ENCODE peak calls at places on chromosomes 13 and 19, in four cellular contexts. Y, Q, W and I are unnamed samples.

GRCh38 chr13:23673867-23674605 is 103.8 kb downstream of the TNFRSF19 start:
- DNase-seq in Y (no peak), Q (no peak), W (no peak), I (no peak)

GRCh38 chr19:2449019-2449418 is 7.7 kb downstream of the LMNB2 start:
- DNase-seq in Q (no peak), Y (no peak), W (peak), I (no peak)

GRCh38 chr13:57858376-57858775 is 226.8 kb downstream of the PCDH17 start:
- DNase-seq in W (no peak), Q (no peak), Y (no peak), I (no peak)

GRCh38 chr19:46009530-46010510 is 13.0 kb downstream of the PGLYRP1 start:
- DNase-seq in W (peak), Y (peak), Q (peak), I (peak)

GRCh38 chr13:111338841-111339240 is 18.4 kb downstream of the TEX29 start:
- DNase-seq in Y (no peak), Q (no peak), W (no peak), I (no peak)

GRCh38 chr19:49427855-49428546 is 2.8 kb downstream of the GFY start:
- DNase-seq in Y (no peak), W (peak), Q (no peak), I (no peak)

GRCh38 chr13:90746230-90746629 is 601.3 kb upstream of the MIR17HG start:
- DNase-seq in W (no peak), Q (no peak), Y (no peak), I (no peak)

GRCh38 chr13:50611117-50611781 is 232.2 kb downstream of the DLEU7 start:
- DNase-seq in W (no peak), Q (peak), Y (no peak), I (no peak)

GRCh38 chr13:102905905-102906304 is 60.1 kb downstream of the ERCC5 start:
- DNase-seq in Q (no peak), W (no peak), Y (no peak), I (no peak)

GRCh38 chr13:47039106-47039505 is 142.3 kb upstream of the HTR2A start:
- DNase-seq in Y (no peak), Q (no peak), W (peak), I (no peak)

GRCh38 chr13:112063807-112064206 is 3.1 kb upstream of the SOX1 start:
- DNase-seq in W (no peak), Q (no peak), Y (no peak), I (no peak)

GRCh38 chr19:35090160-35090794 is 25.3 kb upstream of the FXYD3 start:
- DNase-seq in Q (no peak), W (peak), Y (no peak), I (no peak)

GRCh38 chr19:12647490-12648071 is 19.0 kb downstream of the MAN2B1 start:
- DNase-seq in Q (no peak), Y (peak), W (peak), I (no peak)

GRCh38 chr13:98284677-98285076 is 107.6 kb upstream of the RNF113B start:
- DNase-seq in W (no peak), Y (no peak), Q (no peak), I (no peak)

GRCh38 chr19:8600816-8601215 is 9.7 kb downstream of the ADAMTS10 start:
- DNase-seq in W (no peak), Y (no peak), Q (no peak), I (no peak)

GRCh38 chr19:30857966-30858490 is 485.8 kb downstream of the ZNF536 start:
- DNase-seq in Y (no peak), Q (no peak), W (no peak), I (no peak)

GRCh38 chr13:75803175-75803611 is 167.1 kb downstream of the LMO7 start:
- DNase-seq in Q (no peak), W (no peak), Y (no peak), I (no peak)

GRCh38 chr19:10760268-10760944 is 42.5 kb downstream of the DNM2 start:
- DNase-seq in Q (no peak), Y (no peak), W (peak), I (no peak)

GRCh38 chr19:10226376-10227214 is 4.5 kb downstream of the S1PR2 start:
- DNase-seq in W (peak), Y (peak), Q (no peak), I (no peak)

GRCh38 chr19:48480151-48480475 is 10.9 kb downstream of the CYTH2 start:
- DNase-seq in W (peak), Y (peak), Q (no peak), I (no peak)

GRCh38 chr19:3556978-3557460 is 367 bp downstream of the MFSD12 start:
- DNase-seq in W (peak), Y (no peak), Q (no peak), I (no peak)

GRCh38 chr13:48818495-48818961 is 157.2 kb upstream of the FNDC3A start:
- DNase-seq in W (peak), Y (no peak), Q (no peak), I (no peak)

GRCh38 chr19:48332662-48333466 is 7.5 kb downstream of the EMP3 start:
- DNase-seq in Y (peak), W (peak), Q (peak), I (peak)

GRCh38 chr19:47848871-47849473 is 10.1 kb upstream of the TPRX2 start:
- DNase-seq in Q (no peak), Y (no peak), W (peak), I (no peak)

GRCh38 chr13:59038824-59039223 is 1124.9 kb downstream of the DIAPH3 start:
- DNase-seq in W (no peak), Y (no peak), Q (no peak), I (no peak)

GRCh38 chr13:43364210-43365041 is 341.0 kb downstream of the DNAJC15 start:
- DNase-seq in Q (no peak), W (peak), Y (peak), I (no peak)

GRCh38 chr13:111215081-111216047 is 100.3 kb downstream of the ARHGEF7 start:
- DNase-seq in W (no peak), Q (no peak), Y (no peak), I (no peak)

GRCh38 chr13:45859682-45860081 is 8.1 kb upstream of the SIAH3 start:
- DNase-seq in Q (no peak), W (no peak), Y (no peak), I (no peak)

GRCh38 chr19:46624958-46625661 is at the start of gene PTGIR:
- DNase-seq in Y (no peak), Q (no peak), W (peak), I (peak)

GRCh38 chr13:76473552-76474134 is 412.6 kb downstream of the KCTD12 start:
- DNase-seq in W (peak), Q (peak), Y (peak), I (no peak)

GRCh38 chr19:33248954-33249613 is 23.4 kb upstream of the SLC7A10 start:
- DNase-seq in Q (no peak), Y (no peak), W (no peak), I (no peak)

GRCh38 chr19:4713384-4713951 is 10.2 kb downstream of the DPP9 start:
- DNase-seq in W (peak), Q (no peak), Y (no peak), I (peak)

GRCh38 chr19:34232566-34233481 is 21.5 kb upstream of the GARRE1 start:
- DNase-seq in Y (peak), W (peak), Q (no peak), I (peak)

GRCh38 chr19:55437410-55437809 is 5.7 kb downstream of the SHISA7 start:
- DNase-seq in Y (no peak), W (peak), Q (peak), I (peak)

GRCh38 chr19:36488816-36489138 is 584 bp downstream of the ZNF566 start:
- DNase-seq in Q (peak), W (no peak), Y (peak), I (no peak)

GRCh38 chr19:49911381-49912145 is 14.9 kb upstream of the IL4I1 start:
- DNase-seq in Y (no peak), W (no peak), Q (peak), I (no peak)

GRCh38 chr13:54768214-54768613 is 1739.6 kb downstream of the OLFM4 start:
- DNase-seq in W (no peak), Y (no peak), Q (no peak), I (no peak)

GRCh38 chr13:100124265-100124664 is 35.4 kb downstream of the PCCA start:
- DNase-seq in W (peak), Y (no peak), Q (peak), I (no peak)

GRCh38 chr19:33301011-33301899 is 1.1 kb downstream of the CEBPA start:
- DNase-seq in Y (no peak), W (peak), Q (no peak), I (no peak)